ENCODE peak calls at places on chromosomes 4 and X, in ten cellular contexts. K, E, T, H, L, J, R, F, B and N are unnamed samples.

GRCh38 chrX:130139474-130140201 is 26.0 kb downstream of the AIFM1 start:
- DNase-seq in R (no peak), L (no peak), J (peak; percentile 32), E (no peak), H (no peak), B (no peak), K (no peak), T (no peak), F (no peak), N (no peak)

GRCh38 chr4:657338-658030 is 16.6 kb downstream of the ATP5ME start:
- DNase-seq in E (no peak), F (no peak), B (no peak), H (no peak), R (no peak), L (no peak), T (no peak), J (no peak), K (no peak), N (no peak)

GRCh38 chr4:181548873-181549541 is 694.2 kb upstream of the TENM3 start:
- DNase-seq in J (no peak), T (no peak), E (no peak), B (no peak), H (no peak), F (no peak), K (no peak), L (peak; percentile 97), R (no peak), N (no peak)

GRCh38 chr4:41095973-41096372 is 118.4 kb downstream of the APBB2 start:
- DNase-seq in K (no peak), L (peak; percentile 59), T (no peak), F (no peak), H (no peak), E (no peak), J (no peak), B (no peak), R (no peak), N (no peak)

GRCh38 chr4:165810726-165811125 is 62.3 kb upstream of the TLL1 start:
- DNase-seq in K (no peak), E (no peak), H (no peak), L (peak; percentile 13), R (no peak), J (no peak), B (no peak), T (no peak), F (no peak), N (no peak)

GRCh38 chr4:56271121-56271520 is 116.2 kb downstream of the AASDH start:
- DNase-seq in L (no peak), H (no peak), B (no peak), F (no peak), E (no peak), R (no peak), K (no peak), J (no peak), T (no peak), N (no peak)

GRCh38 chr4:39706829-39707511 is 9.0 kb downstream of the UBE2K start:
- DNase-seq in B (peak; percentile 58), E (no peak), R (no peak), T (no peak), H (no peak), K (no peak), F (no peak), J (no peak), L (no peak), N (peak; percentile 49)

GRCh38 chrX:42616981-42617380 is 161.0 kb downstream of the PPP1R2C start:
- DNase-seq in R (no peak), E (no peak), T (no peak), J (no peak), K (no peak), H (no peak), F (no peak), L (no peak), B (no peak), N (no peak)

GRCh38 chrX:107935200-107935599 is 47.0 kb downstream of the TEX13B start:
- DNase-seq in K (no peak), E (no peak), B (no peak), J (no peak), H (no peak), F (no peak), R (no peak), L (peak; percentile 27), T (no peak), N (no peak)

GRCh38 chrX:45324941-45325340 is 124.3 kb upstream of the DIPK2B start:
- DNase-seq in F (no peak), L (no peak), K (no peak), T (no peak), B (no peak), H (no peak), R (no peak), J (no peak), E (no peak), N (no peak)

GRCh38 chr4:2923141-2923551 is 40.1 kb downstream of the NOP14 start:
- DNase-seq in T (no peak), L (no peak), F (peak; percentile 9), J (no peak), K (no peak), R (no peak), B (peak; percentile 45), H (no peak), E (no peak), N (no peak)

GRCh38 chr4:137861682-137862081 is 329.4 kb upstream of the PCDH18 start:
- DNase-seq in R (no peak), J (no peak), B (no peak), L (no peak), F (no peak), K (no peak), E (no peak), H (no peak), T (no peak), N (no peak)

GRCh38 chr4:6560416-6561172 is 14.4 kb upstream of the MAN2B2 start:
- DNase-seq in J (no peak), F (no peak), H (no peak), R (no peak), L (peak; percentile 30), B (no peak), K (no peak), T (no peak), E (no peak), N (no peak)

GRCh38 chr4:142698541-142698940 is 147.6 kb downstream of the INPP4B start:
- DNase-seq in K (no peak), E (no peak), R (no peak), J (no peak), F (no peak), H (no peak), B (no peak), L (no peak), T (no peak), N (no peak)

GRCh38 chrX:54423161-54423888 is 16.9 kb upstream of the TSR2 start:
- DNase-seq in J (no peak), B (no peak), R (peak; percentile 13), F (no peak), T (no peak), K (no peak), H (no peak), L (no peak), E (no peak), N (no peak)

GRCh38 chr4:56220261-56220660 is 167.0 kb downstream of the AASDH start:
- DNase-seq in F (no peak), T (no peak), L (peak; percentile 58), J (no peak), H (no peak), E (no peak), K (no peak), B (no peak), R (no peak), N (no peak)